ENCODE peak calls at places on chromosomes 12 and 14, in ten cellular contexts. L is stomach, W is spleen, Y is breast epithelium, F is GM12892, K is transverse colon, Z is uterus, D is gastrocnemius medialis, U is body of pancreas, S is A549. J is an unnamed sample.

GRCh38 chr12:96300064-96300463 is 100.2 kb downstream of the CDK17 start:
- DNase-seq in L (no peak), Z (no peak), F (no peak), Y (no peak), D (no peak), U (no peak), W (no peak), K (no peak), S (peak), J (no peak)

GRCh38 chr14:76836029-76836630 is 9.9 kb downstream of the LRRC74A start:
- DNase-seq in W (no peak), Z (no peak), S (peak), U (peak), K (no peak), D (no peak), F (no peak), Y (peak), L (no peak), J (no peak)

GRCh38 chr12:124559182-124560017 is 8.0 kb downstream of the NCOR2 start:
- DNase-seq in U (no peak), Y (no peak), K (no peak), Z (no peak), D (no peak), W (peak), F (no peak), S (no peak), L (no peak), J (no peak)

GRCh38 chr14:66008631-66009030 is 477.5 kb upstream of the CCDC196 start:
- DNase-seq in Z (no peak), S (no peak), U (no peak), L (no peak), F (no peak), K (no peak), D (no peak), W (no peak), Y (no peak), J (no peak)

GRCh38 chr12:132972374-132972773 is 13.8 kb upstream of the ZNF26 start:
- DNase-seq in L (no peak), F (no peak), Y (no peak), W (no peak), S (no peak), Z (no peak), K (no peak), D (no peak), U (no peak), J (no peak)

GRCh38 chr12:62683724-62684501 is 217.3 kb downstream of the MON2 start:
- DNase-seq in Z (peak), D (peak), L (no peak), F (no peak), U (no peak), S (no peak), K (peak), W (no peak), Y (peak), J (no peak)

GRCh38 chr12:90037740-90038139 is 329.1 kb upstream of the ATP2B1 start:
- DNase-seq in Y (no peak), Z (no peak), U (no peak), L (no peak), K (no peak), S (no peak), W (no peak), D (no peak), F (no peak), J (no peak)

GRCh38 chr12:113267621-113268020 is 46.4 kb downstream of the TPCN1 start:
- DNase-seq in L (no peak), S (no peak), U (no peak), D (no peak), K (peak), F (no peak), W (no peak), Y (no peak), Z (no peak), J (no peak)

GRCh38 chr12:2941524-2941923 is 17.7 kb upstream of the TEAD4 start:
- DNase-seq in D (no peak), K (no peak), F (no peak), L (no peak), W (peak), U (no peak), S (no peak), Z (no peak), Y (no peak), J (no peak)

GRCh38 chr14:93944348-93945069 is 17.4 kb downstream of the FAM181A start:
- DNase-seq in U (no peak), Y (no peak), W (peak), S (no peak), K (no peak), D (peak), Z (no peak), L (no peak), F (no peak), J (no peak)

GRCh38 chr14:93946506-93947170 is 19.5 kb downstream of the FAM181A start:
- DNase-seq in K (no peak), F (no peak), D (no peak), Y (no peak), U (no peak), S (no peak), W (no peak), Z (no peak), L (no peak), J (no peak)

GRCh38 chr14:93943930-93944329 is 16.8 kb downstream of the FAM181A start:
- DNase-seq in F (no peak), L (no peak), D (no peak), W (peak), U (no peak), Z (no peak), S (no peak), Y (no peak), K (no peak), J (no peak)

GRCh38 chr14:93946104-93946503 is 19.0 kb downstream of the FAM181A start:
- DNase-seq in U (no peak), Z (no peak), F (no peak), Y (no peak), L (no peak), W (no peak), S (no peak), K (no peak), D (peak), J (no peak)

GRCh38 chr14:93945070-93945399 is 17.9 kb downstream of the FAM181A start:
- DNase-seq in U (no peak), Z (no peak), S (no peak), L (no peak), K (no peak), F (no peak), W (peak), Y (no peak), D (peak), J (no peak)
- TF ChIP-seq POLR2A in U (no peak), Z (no peak), S (no peak), L (no peak), K (no peak), F (no peak), W (no peak), Y (no peak), D (no peak), J (no peak)

DNA sequence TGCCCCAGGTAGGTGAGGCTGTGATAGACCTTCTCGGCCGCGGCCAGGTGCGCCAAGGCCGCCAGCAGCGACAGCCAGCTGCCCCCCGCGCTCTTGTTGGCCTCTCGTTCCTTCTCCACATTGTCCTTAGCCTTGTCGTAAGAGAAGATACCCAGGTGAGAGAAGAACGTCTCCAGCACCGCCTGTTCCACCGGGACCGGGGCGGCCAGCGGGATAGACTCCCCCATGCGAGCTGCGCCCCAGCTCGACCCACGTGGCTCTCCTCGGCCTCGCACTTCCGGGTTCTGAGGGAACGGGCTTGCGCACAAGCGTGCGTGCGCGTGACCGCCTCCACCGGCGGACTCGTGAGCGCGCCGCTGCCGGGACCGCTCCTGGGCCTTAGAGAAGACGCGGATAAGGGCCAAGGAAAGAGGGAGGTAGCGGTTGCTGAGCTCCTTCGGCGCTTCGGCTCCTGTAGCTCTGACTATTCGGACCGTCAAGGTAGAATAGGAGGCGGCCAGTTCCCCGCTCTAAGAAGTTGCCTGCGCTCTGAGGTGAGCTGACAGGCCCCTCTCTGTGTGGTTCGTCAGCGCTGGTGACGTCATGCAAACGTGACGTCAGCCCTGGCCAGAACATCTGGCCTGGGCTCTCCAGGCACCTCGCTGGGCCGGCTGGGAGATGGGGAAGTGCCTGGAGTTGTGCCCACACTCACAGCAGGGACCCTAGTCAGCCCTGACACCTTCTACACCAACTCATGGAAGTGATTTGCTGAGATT is at the start of gene KICS2:
- DNase-seq in U (peak), Z (peak), W (peak), F (peak), Y (peak), L (peak), S (peak), D (peak), K (peak), J (peak)
- TF ChIP-seq POLR2A in U (peak), Z (peak), W (peak), F (peak), Y (peak), L (no peak), S (peak), D (peak), K (peak), J (peak)

GRCh38 chr12:54294152-54294913 is 6.5 kb downstream of the NFE2 start:
- DNase-seq in U (peak), D (peak), Y (no peak), W (peak), K (peak), F (peak), S (peak), Z (no peak), L (peak), J (peak)
- TF ChIP-seq POLR2A in U (no peak), D (no peak), Y (no peak), W (no peak), K (no peak), F (no peak), S (no peak), Z (no peak), L (no peak), J (no peak)

DNA sequence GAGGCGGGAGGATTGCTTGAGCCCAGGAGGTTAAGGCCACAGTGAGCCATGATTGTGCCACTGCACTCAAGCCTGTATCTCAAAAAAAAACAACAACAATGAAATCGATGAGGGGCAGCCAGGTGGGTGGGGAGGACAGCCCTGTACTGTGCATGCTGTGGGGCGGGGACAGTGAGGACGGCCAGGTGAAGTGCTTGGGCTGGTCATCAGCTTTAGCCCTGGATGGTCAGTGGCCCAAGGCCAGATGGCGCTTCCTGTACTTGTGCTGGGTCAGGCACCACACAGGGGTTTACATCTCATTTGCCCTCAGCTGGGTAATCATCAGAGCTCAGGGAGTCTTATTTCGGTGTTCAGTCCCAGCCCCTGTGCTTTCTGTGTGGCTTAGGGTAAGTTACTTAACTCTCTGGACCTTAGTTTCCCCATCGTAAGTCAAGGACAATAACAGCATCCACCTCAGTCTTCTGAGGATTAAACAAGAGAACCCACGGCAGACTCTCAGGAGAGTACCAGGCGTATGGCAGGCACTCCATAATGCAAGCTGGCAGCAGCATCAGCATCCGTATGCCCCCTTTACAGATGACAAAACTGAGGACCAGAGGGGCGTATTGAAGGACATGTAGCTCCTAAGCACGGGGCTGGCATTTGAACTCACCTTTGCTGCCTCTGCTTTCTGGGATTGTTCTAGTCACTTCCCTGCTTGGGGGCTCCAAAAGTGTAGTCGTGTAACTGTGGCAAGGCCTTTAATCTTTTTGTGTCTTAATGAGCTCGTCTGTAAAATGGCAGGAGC is 71.9 kb downstream of the SLC25A47 start:
- DNase-seq in K (no peak), W (peak), Y (no peak), U (no peak), Z (no peak), D (no peak), F (no peak), S (no peak), L (no peak), J (no peak)
- TF ChIP-seq POLR2A in K (no peak), W (no peak), Y (no peak), U (no peak), Z (no peak), D (no peak), F (no peak), S (no peak), L (no peak), J (no peak)

GRCh38 chr14:103057028-103057371 is 349 bp downstream of the CDC42BPB start:
- DNase-seq in L (no peak), Z (no peak), Y (no peak), D (no peak), F (no peak), U (peak), K (no peak), W (peak), S (no peak), J (no peak)
- TF ChIP-seq POLR2A in L (no peak), Z (no peak), Y (no peak), D (peak), F (no peak), U (peak), K (no peak), W (no peak), S (peak), J (no peak)

DNA sequence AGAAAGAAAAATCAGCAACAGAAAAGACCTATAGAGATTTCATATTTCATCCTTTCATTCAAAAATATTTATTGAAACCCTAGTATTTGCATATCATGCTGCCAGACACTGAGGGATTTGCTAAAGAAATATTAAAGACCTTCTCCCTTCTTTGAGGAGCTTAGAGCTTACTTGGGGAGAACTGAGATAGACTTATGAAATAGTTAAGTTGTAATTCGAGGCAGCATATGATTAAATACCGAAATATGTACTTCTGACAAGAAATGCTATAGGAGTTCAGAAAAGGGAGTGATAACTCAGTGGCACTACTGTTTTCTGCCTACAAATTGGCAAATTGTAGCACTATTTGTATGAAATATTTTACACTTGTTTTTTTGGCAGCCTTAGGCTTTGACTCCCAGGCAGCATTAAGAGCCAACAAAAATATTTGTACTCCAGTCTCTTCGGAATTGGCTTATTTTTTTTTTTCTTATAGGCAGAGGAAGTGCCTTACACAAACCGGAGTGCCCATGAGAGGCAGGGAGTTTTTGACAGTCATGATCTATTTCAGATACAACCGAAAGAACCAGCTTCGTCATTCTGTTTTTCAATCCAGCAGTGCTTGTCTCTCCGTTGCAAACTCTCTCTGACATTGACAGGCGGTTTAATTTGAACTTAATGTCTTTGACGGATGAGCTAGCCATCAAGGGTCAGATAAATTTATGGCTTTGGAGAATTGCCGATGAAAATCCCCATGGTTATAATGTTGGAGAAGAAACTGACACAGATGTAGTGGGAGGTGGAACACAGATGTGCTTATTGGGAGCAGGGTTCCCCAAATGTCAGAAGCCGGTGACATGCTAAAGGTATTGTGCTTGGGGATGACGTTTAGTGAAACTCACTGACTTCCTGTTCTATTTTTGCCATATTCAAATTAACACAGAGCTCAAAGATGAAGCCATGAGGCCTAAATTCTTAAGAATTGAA is 59.4 kb downstream of the PLXNC1 start:
- DNase-seq in F (peak), S (no peak), L (no peak), U (no peak), D (no peak), Y (no peak), K (peak), W (no peak), Z (no peak), J (peak)
- TF ChIP-seq POLR2A in F (peak), S (no peak), L (no peak), U (no peak), D (no peak), Y (no peak), K (peak), W (peak), Z (no peak), J (peak)

GRCh38 chr12:111445311-111446043 is 39.8 kb downstream of the SH2B3 start:
- DNase-seq in Y (no peak), S (no peak), Z (peak), L (peak), F (no peak), U (peak), D (peak), K (no peak), W (no peak), J (no peak)

GRCh38 chr12:111443586-111443985 is 37.9 kb downstream of the SH2B3 start:
- DNase-seq in U (peak), D (peak), K (peak), W (no peak), Y (no peak), F (no peak), L (peak), S (no peak), Z (no peak), J (no peak)

GRCh38 chr12:111446044-111446581 is 40.4 kb downstream of the SH2B3 start:
- DNase-seq in Z (peak), K (peak), D (peak), U (peak), W (no peak), F (no peak), S (no peak), Y (no peak), L (peak), J (no peak)

GRCh38 chr12:111444314-111444705 is 38.6 kb downstream of the SH2B3 start:
- DNase-seq in L (peak), S (no peak), W (no peak), F (peak), K (peak), Y (no peak), U (peak), Z (no peak), D (no peak), J (no peak)

GRCh38 chr12:111444706-111445310 is 39.1 kb downstream of the SH2B3 start:
- DNase-seq in K (peak), Y (no peak), F (peak), S (no peak), D (peak), U (peak), L (peak), Z (peak), W (peak), J (peak)
- TF ChIP-seq POLR2A in K (no peak), Y (no peak), F (peak), S (no peak), D (no peak), U (no peak), L (no peak), Z (no peak), W (no peak), J (no peak)

GRCh38 chr12:128823216-128823915 is 392 bp downstream of the SLC15A4 start:
- DNase-seq in L (no peak), S (no peak), K (peak), F (no peak), W (peak), D (peak), Y (no peak), U (no peak), Z (peak), J (no peak)

GRCh38 chr12:128820723-128821432 is 2.9 kb downstream of the SLC15A4 start:
- DNase-seq in U (no peak), S (no peak), L (peak), Z (no peak), D (peak), F (no peak), K (peak), Y (no peak), W (peak), J (no peak)

GRCh38 chr12:128825845-128826244 is 2.1 kb upstream of the SLC15A4 start:
- DNase-seq in F (no peak), Z (no peak), D (no peak), L (peak), S (no peak), K (no peak), W (no peak), U (no peak), Y (no peak), J (no peak)

GRCh38 chr12:128827724-128828123 is 4.0 kb upstream of the SLC15A4 start:
- DNase-seq in F (no peak), L (peak), D (no peak), Y (no peak), W (no peak), Z (no peak), K (no peak), U (no peak), S (no peak), J (no peak)

GRCh38 chr12:128823916-128824839 is at the start of gene SLC15A4:
- DNase-seq in W (peak), F (peak), L (peak), U (peak), Z (peak), Y (peak), D (peak), S (peak), K (peak), J (peak)
- TF ChIP-seq POLR2A in W (peak), F (peak), L (no peak), U (peak), Z (peak), Y (peak), D (peak), S (peak), K (peak), J (peak)

GRCh38 chr12:52278931-52279682 is 4.7 kb downstream of the KRT86 start:
- DNase-seq in U (peak), F (peak), S (peak), L (peak), D (peak), W (peak), K (peak), Z (peak), Y (peak), J (peak)
- TF ChIP-seq POLR2A in U (no peak), F (no peak), S (no peak), L (no peak), D (no peak), W (no peak), K (no peak), Z (peak), Y (no peak), J (no peak)

GRCh38 chr12:55724226-55724939 is 4.2 kb downstream of the RDH5 start:
- DNase-seq in U (peak), W (peak), L (peak), D (peak), Y (peak), F (no peak), S (peak), Z (no peak), K (peak), J (no peak)
- TF ChIP-seq POLR2A in U (no peak), W (no peak), L (no peak), D (no peak), Y (no peak), F (peak), S (no peak), Z (no peak), K (no peak), J (no peak)

J was measured in GM12891.